ENCODE peak calls at places on chromosome 9, in seven cellular contexts. P is epithelial cell of esophagus, O is upper lobe of right lung, R is fibroblast of lung, J is astrocyte, W is lower leg skin, H is brain microvascular endothelial cell. V is an unnamed sample.

GRCh38 chr9:133421615-133422542 is at the start of gene ADAMTS13:
- DNase-seq in P (peak), O (no peak), R (no peak), J (no peak), W (no peak), H (no peak), V (no peak)

GRCh38 chr9:108654566-108654965 is 201.2 kb downstream of the ACTL7B start:
- DNase-seq in P (peak), O (no peak), R (no peak), J (no peak), W (no peak), H (no peak), V (no peak)

GRCh38 chr9:135221576-135221950 is 134.1 kb downstream of the OLFM1 start:
- DNase-seq in P (no peak), O (no peak), R (no peak), J (no peak), W (no peak), H (no peak), V (no peak)

GRCh38 chr9:135404451-135405144 is 75.0 kb upstream of the PPP1R26 start:
- DNase-seq in P (no peak), O (no peak), R (no peak), J (no peak), W (no peak), H (no peak), V (no peak)

GRCh38 chr9:132166599-132166998 is 4.7 kb downstream of the NTNG2 start:
- DNase-seq in P (peak), O (no peak), R (no peak), J (no peak), W (no peak), H (no peak), V (no peak)

GRCh38 chr9:71663931-71664459 is 104.3 kb downstream of the CEMIP2 start:
- DNase-seq in P (no peak), O (no peak), R (peak), J (peak), W (no peak), H (no peak), V (no peak)

GRCh38 chr9:121581775-121582600 is 69.4 kb upstream of the DAB2IP start:
- DNase-seq in P (no peak), O (no peak), R (no peak), J (no peak), W (no peak), H (no peak), V (no peak)

GRCh38 chr9:76886318-76886717 is 19.6 kb downstream of the PRUNE2 start:
- DNase-seq in P (no peak), O (no peak), R (no peak), J (no peak), W (no peak), H (no peak), V (no peak)

GRCh38 chr9:16689352-16689938 is 181.0 kb downstream of the BNC2 start:
- DNase-seq in P (no peak), O (no peak), R (peak), J (peak), W (no peak), H (peak), V (no peak)

GRCh38 chr9:117487555-117488175 is 72.8 kb upstream of the ASTN2 start:
- DNase-seq in P (peak), O (peak), R (peak), J (peak), W (peak), H (peak), V (peak)

GRCh38 chr9:135463140-135463539 is 16.4 kb upstream of the PPP1R26 start:
- DNase-seq in P (peak), O (no peak), R (peak), J (no peak), W (no peak), H (peak), V (peak)

GRCh38 chr9:34554211-34555001 is 31.6 kb upstream of the ENHO start:
- DNase-seq in P (no peak), O (peak), R (no peak), J (no peak), W (no peak), H (no peak), V (no peak)

GRCh38 chr9:13443380-13444271 is 164.1 kb upstream of the MPDZ start:
- DNase-seq in P (no peak), O (no peak), R (peak), J (no peak), W (no peak), H (no peak), V (peak)

GRCh38 chr9:133107245-133107722 is 13.8 kb downstream of the RALGDS start:
- DNase-seq in P (no peak), O (no peak), R (no peak), J (no peak), W (no peak), H (no peak), V (no peak)

GRCh38 chr9:76292246-76292645 is 102.0 kb downstream of the RFK start:
- DNase-seq in P (no peak), O (no peak), R (no peak), J (no peak), W (no peak), H (no peak), V (peak)

GRCh38 chr9:100448266-100448665 is 21.3 kb downstream of the MSANTD3 start:
- DNase-seq in P (no peak), O (no peak), R (no peak), J (no peak), W (no peak), H (no peak), V (no peak)

GRCh38 chr9:81851340-81851739 is 76.9 kb upstream of the SPATA31D4 start:
- DNase-seq in P (no peak), O (no peak), R (no peak), J (no peak), W (no peak), H (no peak), V (no peak)

GRCh38 chr9:105148328-105149006 is 96.0 kb upstream of the SLC44A1 start:
- DNase-seq in P (no peak), O (no peak), R (no peak), J (no peak), W (no peak), H (no peak), V (no peak)

GRCh38 chr9:34993502-34994428 is 4.2 kb downstream of the DNAJB5 start:
- DNase-seq in P (peak), O (peak), R (peak), J (peak), W (peak), H (no peak), V (peak)

GRCh38 chr9:93079371-93079770 is 16.6 kb upstream of the CARD19 start:
- DNase-seq in P (no peak), O (peak), R (no peak), J (no peak), W (no peak), H (no peak), V (no peak)

GRCh38 chr9:99262949-99263418 is 40.9 kb downstream of the SEC61B start:
- DNase-seq in P (no peak), O (no peak), R (no peak), J (no peak), W (no peak), H (no peak), V (no peak)

GRCh38 chr9:129236441-129237145 is 58.5 kb upstream of the IER5L start:
- DNase-seq in P (no peak), O (no peak), R (no peak), J (no peak), W (no peak), H (no peak), V (no peak)

GRCh38 chr9:1536522-1537170 is 478.5 kb upstream of the SMARCA2 start:
- DNase-seq in P (no peak), O (no peak), R (no peak), J (no peak), W (no peak), H (no peak), V (no peak)

GRCh38 chr9:122234022-122234748 is 5.4 kb upstream of the LHX6 start:
- DNase-seq in P (no peak), O (no peak), R (no peak), J (no peak), W (no peak), H (no peak), V (no peak)

GRCh38 chr9:132390966-132391365 is 15.7 kb downstream of the TTF1 start:
- DNase-seq in P (no peak), O (no peak), R (no peak), J (no peak), W (no peak), H (no peak), V (no peak)

GRCh38 chr9:86613943-86614342 is 259.7 kb upstream of the TUT7 start:
- DNase-seq in P (no peak), O (no peak), R (no peak), J (no peak), W (no peak), H (no peak), V (no peak)

GRCh38 chr9:86614871-86615849 is 260.9 kb upstream of the TUT7 start:
- DNase-seq in P (peak), O (no peak), R (peak), J (peak), W (no peak), H (peak), V (peak)
- TF ChIP-seq CTCF in P (peak), O (peak), R (peak), J (peak), W (no peak), H (peak), V (peak)

GRCh38 chr9:114929166-114929565 is 1.2 kb downstream of the TNFSF8 start:
- DNase-seq in P (no peak), O (no peak), R (no peak), J (no peak), W (no peak), H (no peak), V (no peak)
- H3K4me3 ChIP-seq in P (no peak), O (peak), R (no peak), J (no peak), W (no peak), H (no peak), V (no peak)

GRCh38 chr9:36025751-36026150 is 11.0 kb upstream of the RECK start:
- DNase-seq in P (peak), O (no peak), R (no peak), J (no peak), W (no peak), H (no peak), V (no peak)
- TF ChIP-seq CTCF in P (no peak), O (no peak), R (no peak), J (no peak), W (no peak), H (no peak), V (no peak)

DNA sequence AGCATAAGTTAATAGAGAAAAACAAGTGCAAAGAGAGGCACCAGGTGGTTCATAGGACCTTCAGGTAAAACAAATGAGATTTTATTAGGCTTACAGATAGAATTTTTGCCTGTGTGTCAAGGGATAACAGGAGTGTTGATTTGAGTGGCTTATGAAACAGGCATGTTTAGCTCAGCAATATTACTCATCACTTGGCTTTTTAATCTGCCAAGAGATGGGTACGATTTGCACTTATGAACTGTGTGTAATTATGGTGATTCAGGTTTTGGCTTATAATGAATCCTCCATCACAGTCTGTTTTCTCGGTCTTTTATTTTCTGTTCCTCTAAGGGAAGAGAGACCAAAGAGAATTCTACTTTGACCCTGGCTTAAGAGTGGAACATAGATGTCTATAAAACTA is 199.3 kb downstream of the DMRTA1 start:
- DNase-seq in P (peak), O (no peak), R (peak), J (peak), W (no peak), H (no peak), V (peak)
- H3K4me3 ChIP-seq in P (no peak), O (peak), R (peak), J (no peak), W (no peak), H (no peak), V (no peak)

GRCh38 chr9:91037511-91038482 is 236.2 kb downstream of the SYK start:
- DNase-seq in P (peak), O (no peak), R (peak), J (peak), W (peak), H (peak), V (peak)
- TF ChIP-seq CTCF in P (no peak), O (no peak), R (no peak), J (no peak), W (no peak), H (no peak), V (no peak)

GRCh38 chr9:88997646-88998045 is 6.4 kb downstream of the S1PR3 start:
- DNase-seq in P (no peak), O (no peak), R (no peak), J (no peak), W (no peak), H (no peak), V (no peak)
- H3K4me3 ChIP-seq in P (no peak), O (no peak), R (no peak), J (no peak), W (no peak), H (no peak), V (no peak)

DNA sequence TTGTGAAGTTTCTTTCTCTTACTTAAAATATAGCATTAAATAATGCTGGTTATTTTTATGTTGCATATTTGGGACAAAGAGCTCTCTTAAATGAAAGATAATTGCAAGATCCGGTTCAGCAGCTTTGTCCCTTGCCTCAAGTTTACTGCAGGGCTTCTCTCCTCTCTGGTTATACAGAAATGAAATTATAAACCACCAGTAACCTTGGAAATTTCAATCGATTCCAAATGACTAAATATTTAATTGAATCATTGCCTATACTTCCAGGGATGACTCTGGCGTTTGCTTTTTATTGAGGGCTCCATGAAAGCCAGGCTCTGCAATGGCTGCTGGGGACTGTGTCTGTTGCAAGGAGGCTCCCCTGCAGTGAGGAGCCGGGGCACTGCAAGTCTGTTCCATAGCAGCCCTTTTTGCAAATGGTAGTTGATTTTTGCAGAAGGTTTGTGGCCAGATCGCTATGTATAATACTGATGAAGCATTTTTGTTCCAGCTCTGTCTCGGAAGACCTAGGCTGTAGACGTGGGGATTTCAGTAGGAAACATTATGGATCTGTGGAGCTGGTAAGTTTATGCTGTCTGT is at the start of gene GARNL3:
- DNase-seq in P (no peak), O (no peak), R (no peak), J (no peak), W (no peak), H (no peak), V (no peak)
- TF ChIP-seq CTCF in P (no peak), O (no peak), R (no peak), J (no peak), W (no peak), H (no peak), V (no peak)